ENCODE peak calls at places on chromosomes 11 and 22, in six cellular contexts. T, F, E, O, W and P are unnamed samples.

GRCh38 chr11:64571410-64572091 is 19.5 kb upstream of the SLC22A12 start:
- DNase-seq in W (no peak), T (no peak), F (no peak), E (no peak), O (no peak), P (no peak)

GRCh38 chr11:7490535-7490934 is 5.2 kb downstream of the OLFML1 start:
- DNase-seq in O (no peak), T (no peak), F (no peak), E (no peak), W (no peak), P (no peak)

GRCh38 chr11:76806131-76806530 is 23.0 kb downstream of the TSKU start:
- DNase-seq in W (no peak), O (no peak), F (no peak), E (no peak), T (no peak), P (no peak)

GRCh38 chr11:72584293-72584921 is 89.8 kb downstream of the PDE2A start:
- DNase-seq in O (no peak), W (peak), T (peak), F (no peak), E (peak), P (no peak)

GRCh38 chr11:12882670-12883069 is 126.4 kb upstream of the RASSF10 start:
- DNase-seq in E (no peak), O (no peak), F (no peak), T (no peak), W (no peak), P (no peak)

GRCh38 chr11:46564459-46564858 is 29.4 kb downstream of the AMBRA1 start:
- DNase-seq in E (no peak), W (no peak), T (no peak), F (no peak), O (no peak), P (no peak)

GRCh38 chr11:72202571-72202970 is 10.6 kb downstream of the FOLR1 start:
- DNase-seq in W (no peak), F (no peak), T (no peak), O (no peak), E (no peak), P (no peak)

GRCh38 chr11:90187839-90188238 is 35.0 kb downstream of the CHORDC1 start:
- DNase-seq in T (no peak), W (no peak), E (no peak), O (no peak), F (no peak), P (no peak)

GRCh38 chr11:128361451-128362020 is 225.8 kb downstream of the ETS1 start:
- DNase-seq in O (peak), T (no peak), E (no peak), W (no peak), F (no peak), P (no peak)

GRCh38 chr11:93541884-93542752 is 1.1 kb downstream of the SMCO4 start:
- DNase-seq in T (no peak), O (peak), E (no peak), W (no peak), F (no peak), P (peak)

GRCh38 chr11:111441443-111441842 is 62.4 kb upstream of the POU2AF1 start:
- DNase-seq in F (no peak), W (no peak), E (no peak), T (no peak), O (no peak), P (no peak)

GRCh38 chr22:35915477-35916013 is 113.1 kb downstream of the RBFOX2 start:
- DNase-seq in F (peak), T (no peak), E (no peak), W (no peak), O (no peak), P (no peak)

GRCh38 chr11:747176-748006 is at the start of gene TALDO1:
- DNase-seq in W (peak), E (peak), O (peak), F (peak), T (peak), P (peak)

GRCh38 chr22:23755711-23756110 is 1.5 kb upstream of the VPREB3 start:
- DNase-seq in F (no peak), T (no peak), W (no peak), O (no peak), E (no peak), P (no peak)

GRCh38 chr22:20389288-20389687 is 4.7 kb upstream of the ZNF74 start:
- DNase-seq in E (no peak), T (no peak), F (no peak), W (no peak), O (no peak), P (no peak)

GRCh38 chr11:93059074-93059957 is 89.9 kb downstream of the MTNR1B start:
- DNase-seq in T (no peak), W (no peak), O (no peak), F (peak), E (no peak), P (peak)

GRCh38 chr22:23901600-23901999 is 7.4 kb downstream of the MIF start:
- DNase-seq in W (no peak), O (no peak), E (no peak), T (no peak), F (no peak), P (no peak)

GRCh38 chr11:102761646-102762238 is 18.7 kb downstream of the MMP10 start:
- DNase-seq in F (no peak), O (no peak), W (no peak), E (no peak), T (no peak), P (no peak)

GRCh38 chr11:117829369-117829725 is 4.8 kb upstream of the FXYD2 start:
- DNase-seq in O (no peak), T (no peak), F (no peak), W (no peak), E (no peak), P (no peak)

GRCh38 chr11:43268161-43268560 is 43.6 kb upstream of the API5 start:
- DNase-seq in F (peak), E (no peak), T (no peak), O (peak), W (no peak), P (no peak)

GRCh38 chr22:20741634-20742581 is 32.0 kb upstream of the SERPIND1 start:
- DNase-seq in T (no peak), W (no peak), F (peak), E (peak), O (peak), P (no peak)

GRCh38 chr11:1402776-1403620 is 13.3 kb downstream of the BRSK2 start:
- DNase-seq in E (no peak), T (no peak), W (no peak), O (peak), F (no peak), P (no peak)

GRCh38 chr22:44037519-44038370 is 13.6 kb downstream of the PARVB start:
- DNase-seq in W (no peak), F (no peak), O (no peak), E (no peak), T (no peak), P (peak)